ENCODE peak calls at places on chromosomes 5 and 9, in eight cellular contexts. B is IMR-90; V is neural crest cell; N is T-helper 2 cell treated with Interferon-gamma antibody and Interleukin-4, amounts not matched to agents 5 μg/mL and 100 μg/mL, for 36 hours; G is progenitor cell of endocrine pancreas; C is small intestine; K is skeletal muscle cell; Q is H54. L is an unnamed sample.

GRCh38 chr9:89891221-89892052 is 286.6 kb downstream of the GADD45G start:
- DNase-seq in V (no peak), C (peak; percentile 38), G (no peak), Q (no peak), B (no peak), K (no peak), N (no peak), L (peak; percentile 30)

GRCh38 chr9:81427870-81428269 is 261.5 kb downstream of the TLE1 start:
- DNase-seq in N (no peak), V (no peak), K (no peak), C (no peak), G (no peak), Q (no peak), B (peak; percentile 3), L (no peak)

GRCh38 chr5:162567644-162568043 is 500.1 kb downstream of the GABRG2 start:
- DNase-seq in Q (no peak), V (no peak), G (no peak), C (no peak), N (no peak), B (no peak), K (no peak), L (no peak)

GRCh38 chr5:181205735-181206401 is 872 bp upstream of the TRIM7 start:
- DNase-seq in N (no peak), K (no peak), Q (no peak), C (no peak), B (peak; percentile 21), G (no peak), V (peak; percentile 20), L (no peak)

GRCh38 chr9:124390812-124391658 is 24.2 kb downstream of the PSMB7 start:
- DNase-seq in C (peak; percentile 82), V (no peak), Q (peak; percentile 44), K (no peak), G (no peak), N (no peak), B (peak; percentile 67), L (no peak)

GRCh38 chr9:15696979-15697378 is 144.1 kb downstream of the CCDC171 start:
- DNase-seq in G (no peak), C (no peak), Q (peak; percentile 5), B (peak; percentile 36), N (no peak), V (no peak), K (no peak), L (no peak)

GRCh38 chr5:90366972-90367371 is 42.6 kb downstream of the CETN3 start:
- DNase-seq in K (no peak), Q (no peak), B (no peak), N (no peak), G (no peak), V (no peak), C (no peak), L (no peak)

GRCh38 chr5:56317923-56318561 is 84.9 kb upstream of the ANKRD55 start:
- DNase-seq in K (no peak), V (no peak), Q (no peak), B (no peak), C (no peak), N (no peak), G (no peak), L (no peak)

GRCh38 chr5:114857951-114858401 is 311.7 kb downstream of the TRIM36 start:
- DNase-seq in Q (no peak), K (no peak), N (no peak), B (no peak), C (no peak), G (no peak), V (no peak), L (no peak)

GRCh38 chr5:127101533-127101932 is 28.2 kb upstream of the C5orf63 start:
- DNase-seq in G (no peak), B (no peak), N (no peak), K (no peak), Q (no peak), C (no peak), V (no peak), L (no peak)

GRCh38 chr5:176391479-176391878 is 2.9 kb downstream of the HIGD2A start:
- DNase-seq in C (no peak), V (no peak), N (no peak), K (no peak), Q (no peak), G (no peak), B (no peak), L (no peak)

GRCh38 chr9:126421567-126422428 is 95.2 kb downstream of the MVB12B start:
- DNase-seq in K (no peak), C (no peak), G (no peak), B (no peak), Q (no peak), V (no peak), N (no peak), L (no peak)

GRCh38 chr5:68272289-68272688 is 56.7 kb downstream of the PIK3R1 start:
- DNase-seq in K (no peak), C (no peak), Q (no peak), B (peak; percentile 17), N (no peak), G (no peak), V (no peak), L (no peak)

GRCh38 chr5:179620703-179621350 is 2.6 kb downstream of the HNRNPH1 start:
- DNase-seq in V (no peak), K (no peak), Q (no peak), N (no peak), C (no peak), B (no peak), G (no peak), L (no peak)

GRCh38 chr5:63570752-63571151 is 391.5 kb downstream of the HTR1A start:
- DNase-seq in B (no peak), Q (no peak), K (no peak), V (no peak), C (no peak), G (no peak), N (no peak), L (no peak)

GRCh38 chr5:113663879-113664278 is 150.4 kb downstream of the YTHDC2 start:
- DNase-seq in Q (peak; percentile 12), V (peak; percentile 22), K (no peak), B (peak; percentile 16), G (peak; percentile 12), C (peak; percentile 15), N (no peak), L (peak; percentile 29)

GRCh38 chr5:176870110-176870591 is 29.0 kb downstream of the HK3 start:
- DNase-seq in N (no peak), V (peak; percentile 68), B (peak; percentile 38), K (no peak), G (peak; percentile 39), Q (peak; percentile 76), C (peak; percentile 29), L (peak; percentile 12)